ENCODE peak calls at places on chromosomes 11 and 22, in six cellular contexts. P is body of pancreas, J is endothelial cell of umbilical vein, Z is SK-N-SH, E is cardiac muscle cell, N is tibial nerve. H is an unnamed sample. For H3K9me3 and H3K27me3, the result is how much of the 10 kb centered on the place peaks cover.

GRCh38 chr11:45889966-45890365 is 4.5 kb downstream of the MAPK8IP1 start:
- DNase-seq in J (no peak), P (no peak), N (no peak), Z (no peak), E (no peak), H (no peak)

GRCh38 chr22:24155597-24156145 is 25.6 kb upstream of the SUSD2 start:
- DNase-seq in Z (peak), P (peak), N (peak), E (peak), J (peak), H (peak)

GRCh38 chr11:11313426-11313825 is 39.6 kb downstream of the CSNK2A3 start:
- DNase-seq in N (no peak), P (no peak), J (no peak), E (no peak), Z (no peak), H (peak)

GRCh38 chr22:47053013-47053864 is 290.8 kb downstream of the TBC1D22A start:
- DNase-seq in Z (no peak), E (no peak), N (no peak), J (no peak), P (no peak), H (no peak)

GRCh38 chr11:67269401-67270255 is 3.4 kb downstream of the GRK2 start:
- DNase-seq in N (no peak), J (peak), Z (no peak), E (no peak), P (no peak), H (no peak)

GRCh38 chr11:100667449-100667848 is 19.6 kb upstream of the ARHGAP42 start:
- DNase-seq in N (no peak), P (no peak), E (no peak), J (no peak), Z (no peak), H (no peak)

GRCh38 chr11:129861702-129862107 is 33.7 kb downstream of the NFRKB start:
- DNase-seq in E (peak), P (peak), J (peak), N (no peak), Z (no peak), H (peak)

GRCh38 chr11:118928108-118928869 is 2.6 kb upstream of the BCL9L start:
- DNase-seq in Z (peak), E (peak), J (peak), P (peak), N (peak), H (peak)

GRCh38 chr22:46084943-46085830 is 65.1 kb upstream of the PPARA start:
- DNase-seq in N (peak), E (no peak), J (peak), P (peak), Z (peak), H (peak)

GRCh38 chr11:132744771-132745170 is 787.5 kb downstream of the OPCML start:
- DNase-seq in N (no peak), E (no peak), J (no peak), P (no peak), Z (no peak), H (peak)

GRCh38 chr11:17974246-17974645 is 38.6 kb downstream of the SERGEF start:
- DNase-seq in J (no peak), P (no peak), Z (no peak), E (no peak), N (no peak), H (no peak)

GRCh38 chr22:38107692-38108515 is 2.6 kb downstream of the BAIAP2L2 start:
- DNase-seq in N (no peak), Z (no peak), E (no peak), J (no peak), P (peak), H (peak)

GRCh38 chr22:24434472-24435322 is 7.3 kb downstream of the ADORA2A start:
- DNase-seq in N (no peak), P (no peak), E (no peak), J (no peak), Z (peak), H (no peak)

GRCh38 chr11:134098566-134099184 is 29.8 kb downstream of the JAM3 start:
- DNase-seq in J (no peak), N (no peak), Z (no peak), P (no peak), E (peak), H (no peak)

GRCh38 chr11:32893947-32894827 is 1.6 kb downstream of the QSER1 start:
- DNase-seq in P (peak), N (no peak), E (peak), J (peak), Z (peak), H (peak)

GRCh38 chr22:27456696-27457503 is 344.7 kb downstream of the MN1 start:
- DNase-seq in Z (no peak), J (peak), P (no peak), E (no peak), N (no peak), H (peak)

GRCh38 chr22:43814264-43814663 is 2.2 kb upstream of the EFCAB6 start:
- DNase-seq in J (no peak), P (no peak), N (no peak), Z (no peak), E (no peak), H (no peak)

GRCh38 chr22:19875531-19876313 is 21.0 kb upstream of the GNB1L start:
- DNase-seq in Z (peak), J (peak), E (no peak), P (peak), N (peak), H (no peak)

GRCh38 chr11:133934599-133935550 is 21.9 kb downstream of the IGSF9B start:
- DNase-seq in Z (peak), J (no peak), N (peak), P (no peak), E (peak), H (peak)

GRCh38 chr11:111245425-111245824 is at the start of gene POU2AF2:
- DNase-seq in J (no peak), E (no peak), P (no peak), N (no peak), Z (no peak), H (no peak)

GRCh38 chr11:92866679-92867282 is 102.7 kb upstream of the MTNR1B start:
- DNase-seq in Z (no peak), P (no peak), E (no peak), J (no peak), N (no peak), H (no peak)

GRCh38 chr11:127656266-127656879 is 655.8 kb upstream of the KIRREL3 start:
- DNase-seq in P (no peak), Z (no peak), N (no peak), E (no peak), J (peak), H (peak)

GRCh38 chr11:70471254-70471653 is 72.9 kb downstream of the CTTN start:
- DNase-seq in N (no peak), Z (peak), J (peak), P (no peak), E (peak), H (peak)

GRCh38 chr11:128022761-128023160 is 564.6 kb downstream of the ETS1 start:
- DNase-seq in P (no peak), E (no peak), Z (no peak), J (no peak), N (no peak), H (no peak)

GRCh38 chr11:67640758-67641113 is 1.2 kb upstream of the TBX10 start:
- DNase-seq in P (no peak), E (no peak), N (no peak), J (no peak), Z (no peak), H (no peak)

GRCh38 chr11:61071208-61071681 is 31.0 kb upstream of the CD5 start:
- DNase-seq in E (no peak), N (no peak), Z (no peak), J (no peak), P (no peak), H (no peak)

GRCh38 chr11:126502982-126503381 is 147.5 kb downstream of the ST3GAL4 start:
- DNase-seq in N (no peak), Z (no peak), J (no peak), P (no peak), E (no peak), H (no peak)

GRCh38 chr11:96465537-96465936 is 75.7 kb downstream of the JRKL start:
- DNase-seq in E (peak), P (no peak), N (no peak), Z (no peak), J (no peak), H (no peak)

GRCh38 chr22:44445731-44446130 is 52.3 kb downstream of the RTL6 start:
- DNase-seq in N (no peak), Z (no peak), P (no peak), E (no peak), J (no peak), H (no peak)

GRCh38 chr11:132858203-132858602 is 674.1 kb downstream of the OPCML start:
- DNase-seq in P (no peak), E (peak), J (no peak), N (no peak), Z (no peak), H (peak)

GRCh38 chr11:114340311-114341131 is 44.3 kb downstream of the NNMT start:
- DNase-seq in P (peak), N (peak), E (peak), Z (peak), J (peak), H (peak)

DNA sequence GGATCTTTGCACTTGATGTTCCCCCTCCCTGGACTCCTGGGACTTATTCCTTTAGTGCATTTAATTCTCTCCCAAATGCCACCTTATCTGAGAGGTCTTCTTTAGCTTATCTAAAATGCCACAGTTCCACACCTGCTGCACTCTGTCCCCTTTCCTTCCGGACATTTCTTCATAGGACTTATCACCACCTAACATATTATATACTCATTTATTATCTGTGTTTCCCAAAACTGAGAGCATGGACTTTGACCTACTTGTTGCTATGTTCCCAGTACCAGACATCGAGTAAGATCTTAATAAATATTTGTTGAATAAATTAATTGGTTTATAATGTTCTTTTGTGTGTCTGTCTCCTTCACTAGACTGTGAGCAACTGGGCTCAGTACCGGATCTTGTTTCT is 585.3 kb downstream of the INSC start:
- DNase-seq in P (no peak), N (no peak), E (no peak), J (no peak), Z (no peak), H (no peak)
- H3K9me3 ChIP-seq in P (under half), N (under half), E (under half), J (under half), Z (under half), H (under half)

DNA sequence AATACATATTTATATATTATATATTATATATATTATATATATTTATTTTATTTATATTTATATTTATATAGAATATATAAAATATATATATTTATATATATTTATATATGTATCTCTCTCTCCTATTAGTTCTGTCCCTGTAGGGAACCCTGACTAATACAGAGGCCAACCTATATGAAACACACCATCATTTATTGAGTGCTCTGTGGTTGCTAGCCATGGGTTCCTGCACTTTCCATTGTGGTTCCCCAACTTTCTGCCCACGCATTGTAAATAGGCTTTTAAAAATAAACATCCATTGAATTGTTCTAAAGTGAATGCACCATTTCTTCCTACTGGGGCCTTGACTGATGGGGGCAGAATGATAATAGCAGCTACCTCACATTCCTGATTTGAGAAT is 93.8 kb upstream of the SESN3 start:
- DNase-seq in E (no peak), N (no peak), J (no peak), P (no peak), Z (no peak), H (no peak)
- H3K27me3 ChIP-seq in E (under half), N (under half), J (under half), P (under half), Z (under half), H (under half)

GRCh38 chr22:48104786-48105185 is 1342.3 kb downstream of the TBC1D22A start:
- DNase-seq in E (no peak), P (no peak), Z (no peak), N (no peak), J (no peak), H (no peak)

GRCh38 chr22:48101704-48102103 is 1339.3 kb downstream of the TBC1D22A start:
- DNase-seq in E (no peak), N (no peak), J (no peak), P (no peak), Z (no peak), H (no peak)

GRCh38 chr22:48104102-48104738 is 1341.8 kb downstream of the TBC1D22A start:
- DNase-seq in P (no peak), E (no peak), N (no peak), J (no peak), Z (no peak), H (no peak)

GRCh38 chr22:48102581-48102980 is 1340.1 kb downstream of the TBC1D22A start:
- DNase-seq in J (no peak), N (no peak), Z (no peak), P (no peak), E (no peak), H (no peak)

GRCh38 chr22:48103126-48103875 is 1340.9 kb downstream of the TBC1D22A start:
- DNase-seq in E (no peak), Z (no peak), P (no peak), N (no peak), J (no peak), H (no peak)
- H3K9me3 ChIP-seq in E (under half), Z (under half), P (under half), N (under half), J (under half), H (under half)

GRCh38 chr22:26330971-26331625 is 98.0 kb upstream of the ASPHD2 start:
- DNase-seq in Z (peak), E (peak), J (peak), N (no peak), P (peak), H (peak)
- H3K27me3 ChIP-seq in Z (under half), E (under half), J (under half), N (under half), P (under half), H (under half)

GRCh38 chr22:49035818-49036457 is 791.7 kb downstream of the BRD1 start:
- DNase-seq in N (no peak), E (peak), J (no peak), Z (no peak), P (no peak), H (no peak)

GRCh38 chr22:49036513-49036912 is 791.2 kb downstream of the BRD1 start:
- DNase-seq in P (no peak), Z (no peak), E (no peak), N (no peak), J (no peak), H (no peak)

GRCh38 chr22:49039625-49040024 is 788.0 kb downstream of the BRD1 start:
- DNase-seq in P (no peak), N (no peak), Z (no peak), E (no peak), J (no peak), H (no peak)

GRCh38 chr22:49040111-49040510 is 787.6 kb downstream of the BRD1 start:
- DNase-seq in P (no peak), J (no peak), N (no peak), E (no peak), Z (no peak), H (no peak)

GRCh38 chr22:49037701-49038245 is 789.9 kb downstream of the BRD1 start:
- DNase-seq in Z (no peak), J (no peak), P (no peak), E (no peak), N (no peak), H (no peak)
- H3K9me3 ChIP-seq in Z (under half), J (under half), P (under half), E (under half), N (under half), H (under half)

H was measured in MG63.